ENCODE peak calls at places on chromosome 13, in five cellular contexts. C is head of caudate nucleus; A is HFF-Myc; R is kidney epithelial cell; W is activated naive CD4-positive, alpha-beta T cell. U is an unnamed sample.
A peak's percentile ranks its signal among the peaks of the same experiment; 100 is the strongest.

GRCh38 chr13:93226623-93227279 is at the start of gene GPC6:
- DNase-seq in W (no peak), R (peak; percentile 62), A (peak; percentile 82), C (peak; percentile 53), U (peak; percentile 87)

GRCh38 chr13:89486721-89487120 is 1815.5 kb downstream of the SLITRK5 start:
- DNase-seq in W (no peak), C (no peak), R (no peak), A (no peak), U (no peak)

GRCh38 chr13:64471916-64472315 is 2758.2 kb downstream of the PCDH9 start:
- DNase-seq in R (no peak), C (no peak), A (peak; percentile 7), W (no peak), U (peak; percentile 72)

GRCh38 chr13:95603887-95604533 is 40.5 kb downstream of the DZIP1 start:
- DNase-seq in A (no peak), C (peak; percentile 21), R (peak; percentile 62), W (no peak), U (peak; percentile 32)

GRCh38 chr13:51895906-51896888 is 34.4 kb downstream of the CCDC70 start:
- DNase-seq in R (peak; percentile 7), A (peak; percentile 11), C (peak; percentile 63), W (no peak), U (peak; percentile 62)

GRCh38 chr13:110503979-110504499 is 57.5 kb downstream of the RAB20 start:
- DNase-seq in C (no peak), R (no peak), W (no peak), A (no peak), U (no peak)

GRCh38 chr13:33872005-33872351 is 54.0 kb downstream of the RFC3 start:
- DNase-seq in R (no peak), A (no peak), C (no peak), W (no peak), U (no peak)

GRCh38 chr13:20461860-20462532 is 63.7 kb downstream of the CRYL1 start:
- DNase-seq in W (no peak), C (no peak), A (no peak), R (no peak), U (no peak)